ENCODE peak calls at places on chromosome 17, in five cellular contexts. D is tibial nerve, K is transverse colon, M is K562, Y is upper lobe of left lung. T is an unnamed sample.

GRCh38 chr17:50676065-50676975 is 31.4 kb downstream of the ANKRD40 start:
- DNase-seq in M (peak), Y (no peak), K (no peak), D (no peak), T (peak)

GRCh38 chr17:57210224-57210553 is 46.1 kb upstream of the MSI2 start:
- DNase-seq in K (no peak), M (no peak), Y (no peak), D (no peak), T (no peak)

GRCh38 chr17:78278139-78278741 is 46.8 kb downstream of the TMEM235 start:
- DNase-seq in Y (no peak), M (peak), D (no peak), K (peak), T (no peak)

GRCh38 chr17:41540921-41541625 is 13.0 kb upstream of the KRT19 start:
- DNase-seq in M (peak), D (no peak), K (no peak), Y (no peak), T (no peak)

GRCh38 chr17:31880311-31880710 is 21.2 kb downstream of the UTP6 start:
- DNase-seq in Y (no peak), D (no peak), K (no peak), M (no peak), T (no peak)

GRCh38 chr17:33832295-33832694 is 422.8 kb upstream of the CCL2 start:
- DNase-seq in K (no peak), Y (no peak), M (no peak), D (no peak), T (no peak)

GRCh38 chr17:67212716-67213417 is 32.1 kb downstream of the HELZ start:
- DNase-seq in Y (no peak), M (no peak), D (no peak), K (no peak), T (no peak)

GRCh38 chr17:11598274-11599221 is at the start of gene DNAH9:
- DNase-seq in D (peak), Y (peak), K (peak), M (peak), T (peak)

GRCh38 chr17:34756670-34757021 is 177.3 kb downstream of the TMEM132E start:
- DNase-seq in M (no peak), Y (no peak), K (no peak), D (no peak), T (peak)

GRCh38 chr17:21124096-21124495 is 2.7 kb upstream of the DHRS7B start:
- DNase-seq in Y (no peak), M (no peak), K (no peak), D (no peak), T (no peak)

GRCh38 chr17:21119945-21120249 is 6.9 kb upstream of the DHRS7B start:
- DNase-seq in K (no peak), M (no peak), Y (no peak), D (no peak), T (no peak)

GRCh38 chr17:21113706-21114105 is 13.1 kb upstream of the DHRS7B start:
- DNase-seq in Y (no peak), K (no peak), M (no peak), D (no peak), T (no peak)

DNA sequence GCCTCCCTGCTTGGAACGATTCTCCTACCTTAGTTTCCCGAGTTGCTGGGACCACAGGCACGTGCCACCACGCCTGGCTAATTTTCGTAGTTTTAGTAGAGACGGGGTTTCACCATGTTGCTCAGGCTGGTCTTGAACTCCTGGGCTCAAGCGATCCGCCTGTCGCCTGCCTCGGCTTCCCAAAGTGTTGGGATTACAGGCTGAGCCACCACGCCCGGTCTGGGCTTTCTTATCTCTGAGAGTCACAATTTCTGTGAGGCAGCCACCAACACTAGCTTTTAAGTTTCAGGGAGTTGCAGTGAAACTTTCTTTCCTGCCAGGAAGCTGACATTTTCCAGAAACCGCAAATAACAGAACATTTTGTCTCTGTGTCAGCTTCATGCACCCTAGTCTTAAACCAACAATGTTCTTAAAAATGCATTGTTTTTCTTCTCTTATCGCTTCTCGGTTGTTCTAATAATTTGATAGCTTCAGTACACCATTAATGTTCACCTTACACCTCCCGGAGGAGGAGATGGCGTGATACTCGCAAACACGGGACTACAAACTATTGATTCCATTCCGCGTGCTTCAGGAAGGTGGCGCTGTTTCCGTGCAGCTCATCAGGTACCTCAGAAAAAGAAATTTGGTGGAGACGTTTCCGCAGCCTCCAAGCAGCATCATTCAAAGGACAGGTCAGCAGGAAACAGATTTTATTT is 7.4 kb upstream of the DHRS7B start:
- DNase-seq in Y (peak), M (peak), D (peak), K (peak), T (peak)
- H3K4me3 ChIP-seq in Y (no peak), M (peak), D (no peak), K (no peak), T (peak)

GRCh38 chr17:39684369-39685043 is 3.4 kb downstream of the PGAP3 start:
- DNase-seq in Y (no peak), K (no peak), M (no peak), D (no peak), T (no peak)

GRCh38 chr17:39688475-39688835 is 598 bp upstream of the PGAP3 start:
- DNase-seq in M (no peak), K (no peak), Y (no peak), D (no peak), T (no peak)

GRCh38 chr17:39687101-39687545 is 734 bp downstream of the PGAP3 start:
- DNase-seq in Y (no peak), K (no peak), D (no peak), M (no peak), T (no peak)

GRCh38 chr17:39688945-39689344 is 1.1 kb upstream of the PGAP3 start:
- DNase-seq in K (no peak), Y (no peak), M (no peak), D (no peak), T (no peak)

GRCh38 chr17:39687546-39688474 is at the start of gene PGAP3:
- DNase-seq in K (peak), D (peak), M (peak), Y (peak), T (peak)
- TF ChIP-seq POLR2A in K (peak), D (peak), M (peak), Y (peak), T (no peak)

GRCh38 chr17:2396568-2397246 is 4.2 kb downstream of the MNT start:
- DNase-seq in K (peak), Y (peak), M (peak), D (peak), T (peak)
- TF ChIP-seq EP300 in K (no peak), Y (no peak), M (no peak), D (peak), T (no peak)

GRCh38 chr17:17665255-17665654 is 16.0 kb upstream of the RAI1 start:
- DNase-seq in M (no peak), Y (no peak), D (no peak), K (no peak), T (no peak)

GRCh38 chr17:17667231-17667630 is 14.0 kb upstream of the RAI1 start:
- DNase-seq in M (no peak), D (no peak), K (no peak), Y (no peak), T (no peak)

GRCh38 chr17:17664073-17664470 is 17.2 kb upstream of the RAI1 start:
- DNase-seq in M (no peak), K (no peak), Y (no peak), D (no peak), T (no peak)

GRCh38 chr17:17667947-17668346 is 13.3 kb upstream of the RAI1 start:
- DNase-seq in M (no peak), Y (no peak), D (no peak), K (no peak), T (no peak)

GRCh38 chr17:17666111-17666714 is 15.0 kb upstream of the RAI1 start:
- DNase-seq in Y (no peak), D (no peak), M (no peak), K (peak), T (no peak)
- H3K4me3 ChIP-seq in Y (no peak), D (no peak), M (no peak), K (no peak), T (no peak)

DNA sequence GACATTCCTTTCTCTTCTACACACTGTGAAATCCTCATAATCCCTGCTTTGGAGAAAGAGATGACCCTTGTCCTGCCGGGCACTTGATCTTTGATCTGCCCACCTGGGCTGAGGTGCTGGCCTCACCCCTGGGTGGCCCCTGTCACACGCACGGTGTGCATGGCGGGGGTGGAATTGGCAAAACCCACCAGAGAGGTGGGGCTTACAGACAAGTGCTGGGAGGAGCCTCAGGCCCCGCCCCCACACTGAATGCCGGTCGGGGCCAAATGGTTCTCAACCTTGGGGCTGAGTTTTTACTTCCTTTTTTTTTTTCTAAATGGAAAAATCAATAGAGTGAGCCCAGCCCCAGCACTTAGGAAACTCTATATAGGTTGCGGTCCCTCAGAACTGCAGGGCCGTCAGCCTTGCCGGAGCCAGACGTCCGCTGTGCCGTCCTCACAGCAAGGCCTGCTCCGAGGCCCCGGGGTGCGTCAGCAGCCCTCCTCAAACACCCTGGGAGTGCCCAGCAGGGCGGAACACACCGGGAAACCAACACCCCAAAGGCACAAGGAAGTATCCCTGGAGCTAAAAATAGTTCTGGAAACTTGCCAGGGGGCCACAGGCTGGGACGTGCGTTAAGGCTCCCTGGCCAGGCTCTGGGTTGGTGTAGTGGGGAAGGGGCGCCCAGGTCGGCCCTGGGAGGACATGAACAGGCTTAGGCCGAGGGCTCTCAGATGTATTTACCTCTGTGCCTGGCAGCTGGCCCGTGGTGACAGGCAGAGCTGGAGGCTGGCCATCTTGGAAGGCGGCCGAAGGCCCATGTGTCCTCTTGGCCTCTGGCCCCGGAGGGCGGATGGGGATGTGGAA is 11.0 kb downstream of the GPRC5C start:
- DNase-seq in D (peak), M (peak), Y (peak), K (peak), T (peak)
- TF ChIP-seq POLR2A in D (peak), M (no peak), Y (peak), K (peak), T (peak)

GRCh38 chr17:74373838-74374606 is 6.7 kb downstream of the GPR142 start:
- DNase-seq in M (no peak), Y (no peak), D (no peak), K (peak), T (no peak)
- TF ChIP-seq EP300 in M (no peak), Y (no peak), D (no peak), K (no peak), T (no peak)

GRCh38 chr17:1492249-1493206 is at the start of gene MYO1C:
- DNase-seq in M (no peak), D (no peak), Y (no peak), K (no peak), T (peak)

GRCh38 chr17:1493291-1493980 is 950 bp upstream of the MYO1C start:
- DNase-seq in M (no peak), D (no peak), K (peak), Y (peak), T (peak)

GRCh38 chr17:1488826-1489275 is 3.6 kb downstream of the MYO1C start:
- DNase-seq in K (no peak), M (no peak), D (no peak), Y (no peak), T (no peak)

GRCh38 chr17:1491406-1492248 is 859 bp downstream of the MYO1C start:
- DNase-seq in K (peak), D (no peak), M (peak), Y (peak), T (peak)

DNA sequence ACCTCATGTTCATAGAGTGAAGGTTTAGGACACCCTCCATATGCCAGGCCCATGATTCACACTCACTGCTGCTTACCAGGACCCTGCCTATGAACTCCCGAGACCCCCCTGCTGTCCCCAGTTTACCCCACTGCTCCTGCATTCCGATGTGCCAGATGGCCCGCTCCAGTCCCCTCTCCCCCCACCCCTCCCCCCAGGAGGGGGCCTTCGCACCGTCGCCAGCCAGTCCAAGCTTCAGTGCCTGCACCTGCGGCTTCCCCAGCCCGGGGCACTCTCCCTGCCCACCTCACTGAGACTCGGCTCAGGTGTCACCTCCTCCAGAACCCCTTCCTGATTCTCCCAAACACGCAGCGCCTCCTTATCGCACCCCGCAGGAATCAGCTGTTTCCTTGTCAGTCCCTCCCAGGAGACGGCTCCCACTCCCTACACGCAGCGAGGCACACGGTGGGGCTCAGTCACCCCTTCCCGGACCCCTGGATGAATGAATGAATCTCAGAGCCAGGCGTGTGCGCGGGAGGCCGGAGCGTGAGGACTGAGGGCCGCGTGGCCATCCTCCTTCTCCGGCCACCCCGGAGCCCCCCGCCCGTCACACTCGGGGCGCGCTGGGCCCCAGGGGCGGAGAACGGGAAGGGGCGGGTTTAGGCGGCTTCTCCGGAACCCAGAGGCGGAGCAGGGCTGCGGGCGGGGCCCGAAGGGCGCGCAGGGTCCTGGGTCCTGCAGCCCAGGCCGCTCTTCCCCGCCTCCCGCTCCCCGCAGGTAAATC is 1.7 kb downstream of the MYO1C start:
- DNase-seq in Y (peak), K (peak), D (no peak), M (peak), T (peak)
- H3K4me3 ChIP-seq in Y (peak), K (peak), D (peak), M (peak), T (peak)

DNA sequence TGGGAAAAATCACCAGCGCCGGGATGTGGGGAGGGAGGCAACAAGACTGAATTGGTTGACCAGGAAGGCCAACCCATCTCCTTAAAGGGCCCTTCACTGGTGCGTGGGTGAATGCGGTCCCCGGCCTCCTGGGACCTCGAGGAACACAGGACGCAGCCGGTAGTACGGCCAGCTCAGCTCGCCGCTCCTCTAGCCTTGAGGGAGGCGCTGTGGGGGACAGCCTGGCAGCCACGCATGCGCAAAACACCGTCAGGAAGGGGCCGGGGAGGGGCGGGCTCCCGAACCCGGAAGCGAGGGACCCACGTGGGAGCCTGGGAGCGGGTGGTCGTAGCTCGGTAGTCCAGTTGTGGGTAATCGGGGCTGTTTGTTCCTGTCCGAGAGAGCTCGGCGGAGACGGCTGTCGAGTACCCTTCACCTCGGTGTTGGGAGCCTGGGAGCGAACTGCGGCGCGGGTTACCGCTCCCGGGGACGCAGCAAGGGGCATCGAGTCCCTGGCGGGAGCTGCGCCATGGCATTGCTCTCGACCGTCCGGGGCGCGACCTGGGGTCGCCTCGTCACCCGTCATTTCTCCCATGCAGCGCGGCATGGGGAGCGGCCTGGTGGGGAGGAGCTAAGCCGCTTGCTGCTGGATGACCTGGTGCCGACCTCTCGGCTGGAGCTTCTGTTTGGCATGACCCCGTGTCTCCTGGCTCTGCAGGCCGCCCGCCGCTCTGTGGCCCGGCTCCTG is at the start of gene MRM1:
- DNase-seq in D (peak), K (peak), Y (peak), M (peak), T (peak)
- TF ChIP-seq POLR2A in D (peak), K (peak), Y (peak), M (peak), T (peak)

GRCh38 chr17:81553018-81553615 is 964 bp upstream of the FAAP100 start:
- DNase-seq in Y (peak), K (peak), D (peak), M (peak), T (peak)
- TF ChIP-seq EP300 in Y (no peak), K (no peak), D (no peak), M (no peak), T (no peak)

GRCh38 chr17:55420067-55420775 is 1.4 kb downstream of the MMD start:
- DNase-seq in D (no peak), K (no peak), M (no peak), Y (no peak), T (no peak)

GRCh38 chr17:55416000-55416399 is 5.6 kb downstream of the MMD start:
- DNase-seq in K (no peak), M (no peak), D (no peak), Y (no peak), T (no peak)

GRCh38 chr17:55418369-55419268 is 3.0 kb downstream of the MMD start:
- DNase-seq in Y (no peak), K (no peak), M (no peak), D (no peak), T (no peak)

GRCh38 chr17:55416470-55417052 is 5.1 kb downstream of the MMD start:
- DNase-seq in Y (no peak), K (no peak), M (no peak), D (no peak), T (no peak)

DNA sequence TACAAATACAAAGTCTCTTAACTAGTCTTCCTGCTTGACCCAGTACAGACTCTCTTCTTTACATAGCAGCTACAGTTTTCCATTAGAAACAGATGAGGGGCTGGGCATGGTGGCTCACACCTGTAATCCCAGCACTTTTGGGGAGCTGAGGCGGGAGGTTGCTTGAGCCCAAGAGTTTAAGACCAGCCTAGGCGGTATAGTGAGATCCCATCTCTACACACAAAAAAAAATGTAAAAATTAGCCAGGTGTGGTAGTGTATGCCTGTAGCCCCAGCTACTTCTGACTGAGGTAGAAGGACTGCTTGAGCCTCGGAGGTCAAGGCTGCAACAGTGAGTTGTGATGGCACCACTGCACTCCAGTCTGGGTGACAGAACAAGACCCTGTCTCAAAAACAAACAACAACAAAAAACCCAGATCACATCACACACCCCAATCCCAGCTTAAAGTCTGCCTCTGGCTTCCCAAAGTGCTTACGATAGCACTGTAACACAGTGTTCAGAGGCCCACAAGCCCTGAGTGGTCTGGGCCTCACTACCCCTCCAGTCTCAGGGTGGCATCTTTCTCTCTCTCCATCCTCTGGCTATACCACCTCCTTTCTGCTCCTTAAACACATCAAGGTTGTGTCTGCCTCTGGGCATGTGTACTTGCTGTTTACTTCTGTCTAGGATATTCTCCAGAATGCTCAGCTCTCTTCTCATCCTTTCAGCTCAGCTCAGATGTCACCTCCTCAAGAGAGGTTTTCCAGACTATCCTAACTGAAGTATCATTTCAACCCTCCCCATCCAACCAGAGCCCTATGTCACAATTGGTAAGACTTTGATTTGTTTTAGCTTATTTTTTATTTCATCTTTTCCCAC is 4.0 kb downstream of the MMD start:
- DNase-seq in M (no peak), Y (no peak), K (no peak), D (no peak), T (no peak)
- H3K4me3 ChIP-seq in M (no peak), Y (no peak), K (no peak), D (no peak), T (no peak)